ENCODE peak calls at places on chromosome 6, in five cellular contexts. T is mesendoderm, U is choroid plexus epithelial cell, V is GM12865, Q is PC-9. P is an unnamed sample.

GRCh38 chr6:7196019-7196402 is 88.2 kb downstream of the RREB1 start:
- DNase-seq in T (no peak), U (peak), V (no peak), Q (no peak), P (no peak)

GRCh38 chr6:144360401-144360800 is 75.3 kb downstream of the UTRN start:
- DNase-seq in T (peak), U (no peak), V (no peak), Q (peak), P (no peak)

GRCh38 chr6:142387997-142388815 is 86.4 kb downstream of the ADGRG6 start:
- DNase-seq in T (peak), U (peak), V (peak), Q (peak), P (no peak)

GRCh38 chr6:169190144-169190584 is 63.5 kb downstream of the THBS2 start:
- DNase-seq in T (peak), U (peak), V (no peak), Q (no peak), P (no peak)

GRCh38 chr6:90369024-90369519 is 72.4 kb upstream of the BACH2 start:
- DNase-seq in T (peak), U (peak), V (peak), Q (peak), P (no peak)

GRCh38 chr6:160974304-160974771 is 17.2 kb upstream of the MAP3K4 start:
- DNase-seq in T (peak), U (peak), V (no peak), Q (no peak), P (no peak)

GRCh38 chr6:74568851-74569250 is 637.0 kb downstream of the COL12A1 start:
- DNase-seq in T (no peak), U (peak), V (no peak), Q (no peak), P (no peak)

GRCh38 chr6:166716910-166717617 is 90.0 kb upstream of the RPS6KA2 start:
- DNase-seq in T (no peak), U (no peak), V (no peak), Q (no peak), P (no peak)

GRCh38 chr6:168217880-168218537 is 101.6 kb downstream of the DACT2 start:
- DNase-seq in T (no peak), U (no peak), V (no peak), Q (no peak), P (no peak)

GRCh38 chr6:3117912-3118352 is 579 bp upstream of the BPHL start:
- DNase-seq in T (no peak), U (peak), V (no peak), Q (no peak), P (no peak)
- H3K4me3 ChIP-seq in T (peak), U (peak), V (peak), Q (peak), P (peak)

GRCh38 chr6:165611294-165611693 is 51.7 kb downstream of the PDE10A start:
- DNase-seq in T (no peak), U (no peak), V (no peak), Q (no peak), P (no peak)
- H3K4me3 ChIP-seq in T (no peak), U (no peak), V (no peak), Q (no peak), P (no peak)

GRCh38 chr6:32254761-32255211 is 30.9 kb upstream of the NOTCH4 start:
- DNase-seq in T (no peak), U (no peak), V (no peak), Q (no peak), P (no peak)

GRCh38 chr6:32252326-32253009 is 28.6 kb upstream of the NOTCH4 start:
- DNase-seq in T (no peak), U (peak), V (peak), Q (no peak), P (no peak)

GRCh38 chr6:32255212-32256153 is 31.6 kb upstream of the NOTCH4 start:
- DNase-seq in T (peak), U (peak), V (peak), Q (peak), P (no peak)
- H3K4me3 ChIP-seq in T (peak), U (peak), V (peak), Q (no peak), P (no peak)

DNA sequence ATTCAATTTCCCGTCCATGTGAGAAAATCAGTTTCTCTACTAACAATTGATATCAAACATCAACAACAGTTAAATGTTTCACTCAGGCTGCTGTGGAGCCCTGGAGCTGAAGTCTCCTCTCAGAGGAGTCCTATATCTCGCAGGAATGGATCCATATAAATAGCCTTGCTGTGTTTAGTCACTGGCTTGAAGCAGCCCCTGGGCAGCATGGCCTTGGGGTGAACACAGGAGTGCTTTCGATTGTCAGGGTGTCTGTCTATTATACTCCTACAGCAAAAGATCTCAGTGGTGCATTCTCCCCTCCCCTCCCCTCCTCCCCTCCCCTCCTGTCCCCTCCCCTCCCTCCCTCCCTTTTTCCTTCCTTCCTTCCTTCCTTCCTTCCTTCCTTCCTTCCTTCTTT is 141.9 kb downstream of the CCDC170 start:
- DNase-seq in T (no peak), U (no peak), V (no peak), Q (no peak), P (no peak)
- H3K4me3 ChIP-seq in T (no peak), U (no peak), V (no peak), Q (no peak), P (no peak)

DNA sequence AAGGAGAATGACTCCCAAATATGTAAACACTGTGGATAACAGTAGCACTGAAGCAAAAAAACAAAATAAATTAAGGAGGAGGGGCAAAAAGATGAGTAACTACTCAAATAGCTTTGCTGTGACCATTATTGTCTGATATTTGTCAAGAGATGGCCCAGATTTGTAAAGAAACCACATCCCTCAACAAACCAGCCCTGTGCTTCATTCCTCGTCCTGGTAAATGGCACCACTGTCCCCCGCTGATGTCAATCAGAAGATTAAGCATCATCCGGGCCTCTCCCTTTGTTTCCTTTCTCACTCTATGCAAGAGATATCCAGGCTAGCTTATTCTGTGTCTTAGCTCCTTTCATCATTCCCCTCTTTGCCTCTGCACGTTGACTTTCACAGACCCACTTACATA is 259.0 kb downstream of the SYNE1 start:
- DNase-seq in T (peak), U (peak), V (no peak), Q (no peak), P (no peak)
- H3K4me3 ChIP-seq in T (no peak), U (no peak), V (no peak), Q (no peak), P (no peak)

GRCh38 chr6:113290684-113291083 is 566.5 kb upstream of the MARCKS start:
- DNase-seq in T (no peak), U (no peak), V (no peak), Q (no peak), P (no peak)

GRCh38 chr6:113287396-113287795 is 569.7 kb upstream of the MARCKS start:
- DNase-seq in T (no peak), U (no peak), V (peak), Q (no peak), P (no peak)

GRCh38 chr6:113291751-113292445 is 565.2 kb upstream of the MARCKS start:
- DNase-seq in T (no peak), U (peak), V (no peak), Q (no peak), P (no peak)

GRCh38 chr6:113293106-113293505 is 564.0 kb upstream of the MARCKS start:
- DNase-seq in T (no peak), U (no peak), V (peak), Q (no peak), P (no peak)

GRCh38 chr6:113288409-113288808 is 568.7 kb upstream of the MARCKS start:
- DNase-seq in T (no peak), U (no peak), V (no peak), Q (no peak), P (no peak)
- H3K4me3 ChIP-seq in T (no peak), U (no peak), V (no peak), Q (no peak), P (no peak)

GRCh38 chr6:13484138-13484708 is 3.2 kb downstream of the GFOD1 start:
- DNase-seq in T (no peak), U (no peak), V (peak), Q (no peak), P (no peak)
- H3K4me3 ChIP-seq in T (no peak), U (no peak), V (peak), Q (no peak), P (no peak)

DNA sequence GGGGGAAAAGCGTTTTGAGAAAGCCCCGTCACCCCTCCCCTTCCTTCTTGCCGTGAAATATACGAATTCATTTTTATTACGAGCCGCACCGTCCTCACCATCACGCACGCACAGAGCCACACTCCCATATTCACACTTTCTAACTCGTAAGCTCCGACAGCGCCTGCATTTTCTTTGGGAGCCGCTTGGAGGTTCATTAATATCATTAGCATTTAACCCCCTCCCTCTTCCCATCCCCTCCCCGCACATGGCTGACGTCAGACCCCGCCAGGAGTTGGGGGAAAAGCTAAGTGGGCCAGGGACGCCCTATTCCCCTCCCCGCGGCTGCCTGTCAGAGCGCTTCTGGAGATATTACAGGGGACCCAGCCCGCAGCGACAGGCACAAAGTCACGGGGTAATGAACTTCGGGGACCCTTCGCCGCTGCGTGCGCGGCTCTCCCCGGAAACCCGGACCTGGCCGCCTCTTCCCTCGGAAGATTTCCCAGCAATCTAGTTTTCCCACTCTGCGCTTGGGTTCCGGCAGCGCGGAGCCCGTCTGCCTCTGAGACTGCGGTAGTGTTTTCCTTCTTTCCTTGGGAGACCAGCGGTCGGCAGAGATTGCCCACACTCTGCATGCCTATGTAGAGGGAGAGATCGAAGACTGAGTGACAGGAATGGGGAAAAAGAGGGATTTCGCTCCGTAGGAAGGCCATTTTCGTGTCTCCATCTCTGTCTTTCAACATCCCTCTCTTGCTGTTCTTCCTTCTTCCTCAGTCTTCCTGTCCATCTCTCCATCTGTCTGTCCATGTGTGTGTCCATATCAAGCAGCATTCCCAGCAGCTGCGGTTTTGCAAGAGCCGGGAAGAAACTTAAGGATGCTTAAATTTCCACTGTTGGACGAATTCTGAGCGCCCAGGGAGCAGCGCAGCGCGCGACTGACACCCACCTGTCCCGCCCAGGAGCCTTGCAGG is at the start of gene NR2E1:
- DNase-seq in T (no peak), U (peak), V (no peak), Q (no peak), P (peak)
- H3K4me3 ChIP-seq in T (no peak), U (no peak), V (no peak), Q (no peak), P (peak)

GRCh38 chr6:17985934-17986655 is 1.3 kb downstream of the KIF13A start:
- DNase-seq in T (no peak), U (no peak), V (no peak), Q (no peak), P (no peak)

GRCh38 chr6:17984399-17984798 is 3.0 kb downstream of the KIF13A start:
- DNase-seq in T (no peak), U (no peak), V (no peak), Q (no peak), P (no peak)

GRCh38 chr6:17983712-17984111 is 3.7 kb downstream of the KIF13A start:
- DNase-seq in T (no peak), U (no peak), V (no peak), Q (no peak), P (no peak)

GRCh38 chr6:17986656-17987575 is 519 bp downstream of the KIF13A start:
- DNase-seq in T (peak), U (peak), V (peak), Q (no peak), P (peak)

DNA sequence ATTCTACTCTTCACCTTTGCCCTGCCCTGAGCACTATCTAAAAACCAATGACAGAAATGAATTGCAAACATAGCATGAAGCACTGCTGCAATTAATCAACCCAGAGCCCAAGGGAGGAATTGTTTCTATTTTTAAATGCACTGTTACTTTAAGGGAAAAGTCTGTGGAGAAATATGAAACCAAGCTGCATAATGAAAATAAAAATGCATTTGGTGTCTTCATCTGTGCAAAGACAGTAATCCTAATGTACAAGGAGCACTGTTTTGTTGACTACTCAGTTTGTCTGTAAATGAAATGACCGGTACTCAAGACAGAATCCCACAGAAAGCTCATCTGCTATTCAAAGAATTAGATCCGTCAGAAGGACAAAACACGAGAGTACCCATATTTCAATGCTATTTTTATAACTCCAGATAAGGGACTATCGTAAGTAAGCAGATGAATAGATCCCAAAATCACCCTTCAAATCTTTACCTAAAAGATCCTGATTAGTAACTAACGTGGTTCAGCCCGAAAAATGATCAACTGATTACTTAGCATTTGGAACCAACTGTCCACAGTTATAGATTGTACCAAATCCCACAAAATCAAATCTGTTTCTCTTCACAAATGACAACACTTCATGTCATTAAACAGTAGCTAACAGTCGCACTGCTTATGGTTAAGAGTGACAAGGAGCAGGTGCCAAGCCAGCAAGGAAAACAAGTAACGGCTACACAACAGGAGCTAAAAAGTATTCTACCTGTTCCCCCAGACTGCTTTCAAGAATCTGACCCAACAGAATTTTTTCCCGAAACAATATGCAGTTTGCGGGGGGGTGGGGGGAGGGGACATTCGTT is 2.4 kb downstream of the KIF13A start:
- DNase-seq in T (no peak), U (peak), V (no peak), Q (no peak), P (no peak)
- H3K4me3 ChIP-seq in T (no peak), U (peak), V (no peak), Q (peak), P (no peak)

DNA sequence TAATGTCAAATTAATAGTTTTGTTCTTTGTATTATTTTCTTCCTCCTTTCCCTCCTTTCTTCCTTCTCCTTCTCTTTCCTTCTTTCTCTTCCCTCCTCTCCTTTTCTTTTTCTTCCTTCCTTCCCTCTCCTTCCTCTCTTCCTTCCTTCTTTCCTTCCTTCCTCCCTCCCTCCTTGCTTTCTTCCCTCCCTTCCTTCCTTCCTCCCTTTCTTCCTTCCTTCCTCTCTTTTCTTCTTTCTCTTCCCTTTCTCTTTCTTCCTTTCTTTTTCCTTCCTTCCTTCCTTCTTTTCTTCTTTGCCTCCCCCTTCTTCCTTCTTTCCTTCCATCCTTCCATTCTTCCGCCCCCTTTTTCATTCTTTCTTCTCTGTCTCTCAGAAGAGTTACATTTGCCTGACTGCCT is 518.2 kb upstream of the ID4 start:
- DNase-seq in T (no peak), U (no peak), V (no peak), Q (no peak), P (no peak)
- H3K4me3 ChIP-seq in T (no peak), U (no peak), V (no peak), Q (no peak), P (no peak)

P was measured in WERI-Rb-1.